ENCODE peak calls at places on chromosomes 7 and 10, in nine cellular contexts. J is mammary epithelial cell; I is gastrocnemius medialis; L is PC-9; S is OCI-LY7; D is transverse colon; W is CD8-positive, alpha-beta T cell; K is SK-N-SH; V is neural progenitor cell. N is an unnamed sample. For H3K4me1, the result is how much of the 10 kb centered on the place peaks cover.

GRCh38 chr10:30991647-30992011 is 40.0 kb downstream of the ZNF438 start:
- DNase-seq in W (no peak), K (no peak), D (no peak), V (no peak), J (no peak), S (no peak), I (no peak), L (no peak), N (no peak)

GRCh38 chr10:4453950-4454349 is 372.1 kb upstream of the AKR1E2 start:
- DNase-seq in I (no peak), V (no peak), L (no peak), S (no peak), D (no peak), W (no peak), K (no peak), J (no peak), N (no peak)

GRCh38 chr7:36338256-36338655 is 51.4 kb upstream of the ANLN start:
- DNase-seq in I (no peak), D (no peak), V (no peak), L (no peak), J (no peak), K (no peak), W (no peak), S (no peak), N (no peak)

GRCh38 chr10:79402625-79402946 is 42.8 kb downstream of the ZCCHC24 start:
- DNase-seq in L (no peak), W (no peak), J (no peak), S (no peak), K (no peak), I (no peak), V (no peak), D (no peak), N (no peak)

GRCh38 chr10:80662429-80663211 is 124.9 kb downstream of the SH2D4B start:
- DNase-seq in W (peak), V (peak), D (peak), L (peak), I (peak), S (peak), J (peak), K (peak), N (peak)

GRCh38 chr10:26486985-26487850 is 49.1 kb downstream of the APBB1IP start:
- DNase-seq in I (peak), L (peak), W (peak), J (peak), S (no peak), D (peak), V (no peak), K (no peak), N (peak)

GRCh38 chr10:31584098-31584631 is 265.1 kb downstream of the ZEB1 start:
- DNase-seq in L (no peak), I (no peak), W (no peak), D (no peak), S (no peak), J (no peak), K (peak), V (no peak), N (no peak)

GRCh38 chr10:13718820-13719219 is 132.1 kb downstream of the PRPF18 start:
- DNase-seq in J (no peak), W (no peak), L (no peak), I (no peak), K (no peak), V (no peak), S (no peak), D (no peak), N (no peak)

GRCh38 chr7:152565731-152566130 is 110.2 kb downstream of the XRCC2 start:
- DNase-seq in W (no peak), J (no peak), S (no peak), V (no peak), D (no peak), I (no peak), L (no peak), K (no peak), N (no peak)

GRCh38 chr10:90062786-90063185 is 361.4 kb downstream of the KIF20B start:
- DNase-seq in I (no peak), S (no peak), L (no peak), K (no peak), D (no peak), W (no peak), J (no peak), V (no peak), N (no peak)

GRCh38 chr10:122286872-122287271 is 15.8 kb downstream of the BTBD16 start:
- DNase-seq in W (no peak), K (no peak), L (peak), V (peak), I (peak), D (no peak), J (no peak), S (no peak), N (no peak)

GRCh38 chr10:89147256-89147655 is 59.9 kb downstream of the CH25H start:
- DNase-seq in W (no peak), I (no peak), V (no peak), K (no peak), D (no peak), S (no peak), J (peak), L (no peak), N (no peak)

GRCh38 chr10:121155742-121156141 is 304.6 kb downstream of the WDR11 start:
- DNase-seq in D (peak), K (no peak), J (no peak), W (no peak), V (no peak), L (no peak), S (no peak), I (no peak), N (no peak)

GRCh38 chr10:121159670-121160069 is 308.5 kb downstream of the WDR11 start:
- DNase-seq in J (peak), I (no peak), D (no peak), V (no peak), W (no peak), S (no peak), K (no peak), L (no peak), N (no peak)

GRCh38 chr10:121154846-121155245 is 303.7 kb downstream of the WDR11 start:
- DNase-seq in K (no peak), V (no peak), D (peak), W (no peak), L (no peak), I (no peak), J (peak), S (no peak), N (no peak)

GRCh38 chr10:121158988-121159579 is 307.9 kb downstream of the WDR11 start:
- DNase-seq in W (no peak), I (no peak), D (peak), J (peak), K (no peak), V (no peak), L (no peak), S (no peak), N (peak)

GRCh38 chr10:121157998-121158397 is 306.8 kb downstream of the WDR11 start:
- DNase-seq in I (peak), J (peak), L (no peak), D (peak), W (no peak), S (no peak), K (no peak), V (no peak), N (no peak)
- H3K4me3 ChIP-seq in I (no peak), J (no peak), L (no peak), D (no peak), W (no peak), S (no peak), K (no peak), V (no peak), N (no peak)

GRCh38 chr10:33235951-33236350 is 98.5 kb downstream of the NRP1 start:
- DNase-seq in L (no peak), D (no peak), W (no peak), J (no peak), S (no peak), K (no peak), V (no peak), I (no peak), N (no peak)
- H3K4me1 ChIP-seq in L (under half), D (under half), W (under half), J (under half), S (under half), K (half or more), V (under half), I (under half), N (half or more)

GRCh38 chr10:103276941-103277712 is at the start of gene INA:
- DNase-seq in I (no peak), L (peak), D (no peak), V (peak), K (peak), J (peak), S (no peak), W (no peak), N (no peak)
- TF ChIP-seq CTCF in I (no peak), L (no peak), D (no peak), V (peak), K (no peak), J (no peak), S (no peak), W (no peak), N (no peak)

DNA sequence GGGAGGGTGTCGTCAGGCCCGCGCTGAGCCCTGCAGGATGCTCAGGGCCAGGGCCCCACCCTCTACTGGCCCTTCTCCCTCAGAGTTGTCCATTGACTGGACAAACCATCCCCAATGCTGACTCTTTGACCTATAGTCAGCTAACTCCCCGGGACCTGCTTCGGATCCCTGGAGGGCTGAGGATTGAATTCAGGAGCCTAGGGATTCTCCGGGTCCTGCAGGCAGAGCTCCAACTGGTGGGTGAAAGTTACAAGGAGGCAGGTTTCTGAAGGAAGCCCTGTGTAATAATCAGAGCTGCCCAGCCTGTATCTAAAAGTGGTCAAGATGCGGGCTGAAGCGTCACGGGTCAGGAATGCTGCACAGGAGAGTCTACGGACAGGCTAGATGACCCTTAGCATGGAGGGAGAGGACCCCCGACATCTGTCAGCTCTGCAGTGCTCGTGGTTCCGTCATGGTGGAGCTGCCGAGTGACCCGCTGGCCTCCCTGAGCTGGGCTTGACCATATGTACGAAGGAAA is 602 bp upstream of the CALHM2 start:
- DNase-seq in L (peak), I (no peak), W (no peak), K (no peak), V (no peak), S (no peak), J (no peak), D (no peak), N (no peak)
- H3K4me3 ChIP-seq in L (peak), I (peak), W (peak), K (no peak), V (peak), S (no peak), J (no peak), D (peak), N (peak)

GRCh38 chr10:113317476-113317875 is 235.4 kb upstream of the HABP2 start:
- DNase-seq in I (no peak), W (no peak), J (no peak), D (no peak), S (no peak), L (no peak), V (no peak), K (no peak), N (no peak)

GRCh38 chr10:113316506-113316905 is 236.3 kb upstream of the HABP2 start:
- DNase-seq in D (no peak), I (no peak), V (no peak), J (no peak), L (no peak), W (no peak), S (no peak), K (no peak), N (no peak)

GRCh38 chr10:113320980-113321379 is 231.9 kb upstream of the HABP2 start:
- DNase-seq in L (no peak), J (no peak), W (no peak), S (no peak), V (no peak), I (no peak), K (no peak), D (no peak), N (no peak)

GRCh38 chr10:113320213-113320612 is 232.6 kb upstream of the HABP2 start:
- DNase-seq in V (no peak), D (no peak), W (no peak), K (no peak), J (no peak), S (no peak), I (no peak), L (no peak), N (no peak)

DNA sequence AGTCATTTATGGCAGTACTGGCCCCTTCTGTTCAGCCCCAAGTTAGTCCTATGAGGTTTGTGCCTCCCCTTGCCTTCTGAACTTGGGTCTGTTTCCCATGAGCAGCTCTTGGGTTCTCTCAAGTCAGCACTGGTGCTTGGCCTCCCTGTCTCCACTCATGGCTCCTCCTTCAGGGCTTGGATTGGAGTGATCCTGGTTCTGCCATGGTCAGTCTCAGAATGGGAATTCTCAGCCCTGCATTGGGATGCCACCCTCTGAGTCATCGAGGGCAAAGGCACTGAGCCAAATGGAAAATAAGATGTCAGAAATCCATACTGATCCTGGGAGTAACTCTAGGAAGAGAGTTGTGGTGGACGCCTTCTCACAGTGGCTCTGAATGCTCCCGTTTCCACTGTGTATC is 233.4 kb upstream of the HABP2 start:
- DNase-seq in S (no peak), W (no peak), D (no peak), V (no peak), I (no peak), K (no peak), L (no peak), J (no peak), N (no peak)
- H3K4me1 ChIP-seq in S (under half), W (under half), D (under half), V (under half), I (under half), K (under half), L (under half), J (under half), N (under half)

GRCh38 chr7:1016577-1017531 is 27.5 kb upstream of the GPR146 start:
- DNase-seq in S (no peak), D (no peak), V (no peak), J (no peak), K (no peak), L (no peak), I (no peak), W (no peak), N (no peak)
- TF ChIP-seq CTCF in S (no peak), D (no peak), V (no peak), J (no peak), K (no peak), L (no peak), I (no peak), W (no peak), N (no peak)

DNA sequence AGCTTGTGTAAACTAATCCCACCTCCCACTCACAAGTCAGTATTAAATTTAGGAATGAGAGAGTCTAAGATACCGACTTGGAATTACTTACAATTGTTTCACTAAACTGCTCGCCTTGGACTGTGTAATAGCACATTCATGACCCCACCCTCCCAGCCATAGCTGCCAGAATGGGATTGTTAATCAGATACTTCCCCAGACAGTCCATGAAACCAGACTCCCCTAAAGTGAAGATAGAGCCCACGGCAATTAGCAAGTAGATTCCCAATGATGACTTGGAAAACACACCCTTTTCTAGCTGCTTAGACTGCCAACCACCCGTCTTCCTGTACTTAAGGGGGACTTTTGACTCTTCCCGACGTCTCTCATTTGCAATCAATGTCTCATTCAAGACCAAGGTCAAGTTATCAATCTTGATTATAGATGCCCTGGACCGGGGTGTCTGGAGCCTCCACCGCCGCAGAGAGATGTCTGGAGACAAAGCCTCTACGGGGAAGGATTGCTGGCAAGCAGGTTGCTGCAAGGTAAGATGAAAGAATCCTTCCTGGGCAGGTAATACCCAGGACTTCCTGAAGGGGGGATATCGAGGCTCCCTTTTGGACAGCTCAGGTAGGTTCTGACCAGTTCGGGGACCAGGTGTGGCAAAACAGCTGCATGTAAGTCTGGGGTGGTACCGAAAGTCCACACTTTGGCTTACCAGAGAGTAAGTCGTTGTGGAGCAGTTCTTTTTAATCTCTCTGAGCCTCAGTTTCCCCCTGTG is 12.6 kb upstream of the CUX1 start:
- DNase-seq in V (peak), K (no peak), D (peak), I (no peak), W (no peak), S (peak), J (peak), L (peak), N (peak)
- H3K4me3 ChIP-seq in V (no peak), K (no peak), D (no peak), I (no peak), W (no peak), S (peak), J (no peak), L (no peak), N (no peak)

DNA sequence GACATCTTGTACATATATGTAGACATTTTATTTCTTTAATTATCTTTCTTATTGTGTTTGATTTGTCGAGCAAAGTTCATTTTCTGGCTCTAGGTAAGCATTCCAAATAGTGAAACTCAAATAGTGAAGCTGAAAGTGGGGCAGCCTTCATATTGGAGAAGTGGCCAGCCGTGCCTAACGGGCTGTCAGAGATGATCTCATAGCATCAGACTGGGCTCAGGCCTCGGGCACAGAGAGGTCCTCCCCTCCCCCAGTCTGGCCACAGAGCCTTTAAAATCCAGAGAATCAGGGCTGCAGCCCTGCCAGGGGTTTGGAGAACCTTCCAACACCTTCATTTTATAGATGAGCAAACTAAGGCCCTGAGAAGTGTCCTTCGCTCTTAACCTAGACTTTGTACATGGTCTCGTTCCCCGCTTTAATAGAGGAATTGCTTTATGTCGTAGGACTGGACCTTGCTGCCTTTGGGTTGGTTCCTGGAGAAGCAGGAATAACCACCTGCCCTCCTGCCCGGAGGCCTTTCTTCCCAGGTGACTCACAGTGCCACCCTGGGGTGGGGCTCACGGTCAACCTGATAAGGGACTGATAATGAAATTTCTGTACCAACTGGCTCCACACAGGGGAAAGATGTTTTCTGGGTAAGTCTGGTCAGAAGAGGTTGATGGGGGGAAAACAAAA is 7.3 kb downstream of the TSPAN15 start:
- DNase-seq in L (peak), V (no peak), J (no peak), K (no peak), D (peak), I (no peak), W (no peak), S (no peak), N (peak)
- H3K4me1 ChIP-seq in L (half or more), V (under half), J (under half), K (under half), D (half or more), I (half or more), W (under half), S (under half), N (under half)

GRCh38 chr10:92420554-92421275 is 129.7 kb downstream of the MARCHF5 start:
- DNase-seq in K (no peak), W (no peak), D (no peak), J (no peak), L (no peak), S (no peak), V (peak), I (no peak), N (no peak)

GRCh38 chr10:92418891-92419290 is 127.9 kb downstream of the MARCHF5 start:
- DNase-seq in V (no peak), K (no peak), S (no peak), W (no peak), J (no peak), I (no peak), L (no peak), D (no peak), N (no peak)

GRCh38 chr10:92418221-92418620 is 127.3 kb downstream of the MARCHF5 start:
- DNase-seq in I (no peak), V (no peak), J (no peak), L (no peak), K (no peak), D (no peak), S (no peak), W (no peak), N (no peak)

GRCh38 chr10:92421550-92421949 is 130.6 kb downstream of the MARCHF5 start:
- DNase-seq in L (no peak), S (no peak), I (no peak), D (no peak), W (no peak), K (no peak), V (no peak), J (no peak), N (no peak)

DNA sequence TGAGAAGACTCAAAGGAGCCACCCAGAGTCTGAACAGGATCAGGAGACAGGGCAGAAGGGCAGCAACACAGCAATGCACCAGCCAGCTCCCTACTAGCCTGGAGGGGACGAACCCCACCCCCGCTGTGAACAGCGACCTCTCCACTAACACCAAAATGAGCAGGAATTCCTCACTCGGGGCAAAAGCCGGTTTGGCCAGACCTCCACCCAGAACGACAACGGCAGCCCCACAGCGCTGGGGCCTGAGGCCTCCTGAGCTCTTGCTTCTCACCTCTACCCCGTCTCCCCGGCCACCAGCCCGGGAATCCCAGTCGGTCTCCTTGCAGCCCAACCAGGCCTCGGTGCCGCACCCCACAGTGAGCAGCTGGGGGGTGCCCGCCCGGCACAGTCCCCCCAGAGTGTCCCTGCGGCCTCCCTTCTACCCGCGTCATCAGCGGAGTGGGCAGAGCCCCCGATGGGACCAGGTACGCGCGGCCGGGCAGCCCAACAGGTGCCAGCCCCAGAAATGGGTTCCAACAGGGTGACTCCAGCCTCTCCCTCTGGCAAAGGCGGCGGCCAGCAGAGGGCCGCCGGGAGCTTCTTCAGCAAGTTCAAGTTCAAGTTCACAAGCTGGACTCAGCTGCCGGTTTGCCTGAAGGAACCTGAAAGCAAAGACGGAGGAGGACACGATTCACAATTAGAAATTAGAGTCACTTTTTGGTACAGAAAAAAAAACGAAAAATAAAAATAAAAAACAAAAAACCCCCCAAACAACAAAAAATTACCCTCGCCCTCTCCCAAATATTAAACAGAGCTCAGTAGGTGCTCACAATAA is 129.0 kb downstream of the MARCHF5 start:
- DNase-seq in J (no peak), S (no peak), L (no peak), W (no peak), K (no peak), V (peak), I (peak), D (peak), N (no peak)
- TF ChIP-seq CTCF in J (peak), S (peak), L (no peak), W (no peak), K (no peak), V (no peak), I (no peak), D (peak), N (no peak)